ENCODE peak calls at places on chromosomes 3 and 15, in nine cellular contexts. T is mucosa of descending colon; D is RWPE1; Z is omental fat pad; H is neural crest cell; B is mesothelial cell of epicardium; G is left ventricle myocardium inferior; S is A549; U is CD4-positive, alpha-beta T cell. C is an unnamed sample.

GRCh38 chr3:71341721-71342120 is 241.8 kb downstream of the FOXP1 start:
- DNase-seq in T (no peak), Z (no peak), G (no peak), U (no peak), B (no peak), S (no peak), D (peak), H (no peak), C (peak)

GRCh38 chr3:6125520-6125919 is 735.4 kb upstream of the GRM7 start:
- DNase-seq in T (no peak), S (no peak), G (no peak), D (no peak), B (no peak), Z (no peak), U (no peak), H (no peak), C (no peak)

GRCh38 chr3:156180077-156180476 is 59.7 kb downstream of the KCNAB1 start:
- DNase-seq in B (no peak), G (no peak), T (no peak), Z (no peak), U (no peak), S (no peak), H (no peak), D (peak), C (no peak)

GRCh38 chr15:69154684-69155083 is 5.8 kb upstream of the GLCE start:
- DNase-seq in S (no peak), B (no peak), T (no peak), U (no peak), Z (no peak), H (no peak), G (no peak), D (peak), C (peak)

GRCh38 chr15:23484870-23485269 is 37.8 kb upstream of the GOLGA6L2 start:
- DNase-seq in U (no peak), S (peak), B (no peak), G (no peak), H (no peak), D (no peak), Z (no peak), T (no peak), C (no peak)

GRCh38 chr15:82963356-82964341 is 11.1 kb upstream of the HOMER2 start:
- DNase-seq in H (no peak), U (no peak), Z (no peak), G (no peak), S (no peak), D (no peak), T (no peak), B (no peak), C (no peak)

GRCh38 chr3:81218023-81218422 is 543.4 kb downstream of the GBE1 start:
- DNase-seq in G (no peak), U (no peak), B (peak), Z (no peak), T (no peak), S (peak), H (no peak), D (no peak), C (peak)

GRCh38 chr3:124448954-124449353 is 281.3 kb upstream of the UMPS start:
- DNase-seq in U (no peak), D (no peak), S (no peak), T (no peak), B (no peak), Z (no peak), H (no peak), G (no peak), C (no peak)

GRCh38 chr15:77251662-77252061 is 168.2 kb downstream of the PEAK1 start:
- DNase-seq in B (no peak), U (no peak), D (no peak), G (no peak), H (no peak), Z (no peak), S (no peak), T (no peak), C (peak)

GRCh38 chr3:43690400-43691119 is at the start of gene ABHD5:
- DNase-seq in T (peak), D (peak), U (peak), B (peak), Z (peak), S (peak), G (peak), H (peak), C (peak)
- TF ChIP-seq CTCF in T (peak), D (peak), U (peak), B (peak), Z (no peak), S (peak), G (peak), H (peak), C (peak)

GRCh38 chr3:12758025-12758830 is 831 bp downstream of the TMEM40 start:
- DNase-seq in Z (no peak), G (peak), U (no peak), B (no peak), S (no peak), T (no peak), D (peak), H (no peak), C (peak)
- TF ChIP-seq CTCF in Z (no peak), G (no peak), U (no peak), B (no peak), S (no peak), T (no peak), D (no peak), H (no peak), C (peak)

GRCh38 chr3:58237238-58237939 is at the start of gene ABHD6:
- DNase-seq in D (peak), Z (peak), G (peak), T (peak), S (peak), H (peak), U (peak), B (peak), C (peak)
- TF ChIP-seq CTCF in D (peak), Z (no peak), G (peak), T (no peak), S (peak), H (peak), U (peak), B (no peak), C (no peak)

GRCh38 chr3:180341516-180341915 is 260.4 kb upstream of the TTC14 start:
- DNase-seq in Z (no peak), G (no peak), S (no peak), H (no peak), U (no peak), D (no peak), B (no peak), T (no peak), C (no peak)

GRCh38 chr3:180335056-180335455 is 266.9 kb upstream of the TTC14 start:
- DNase-seq in Z (no peak), G (no peak), U (no peak), S (no peak), D (no peak), T (no peak), H (no peak), B (no peak), C (no peak)

DNA sequence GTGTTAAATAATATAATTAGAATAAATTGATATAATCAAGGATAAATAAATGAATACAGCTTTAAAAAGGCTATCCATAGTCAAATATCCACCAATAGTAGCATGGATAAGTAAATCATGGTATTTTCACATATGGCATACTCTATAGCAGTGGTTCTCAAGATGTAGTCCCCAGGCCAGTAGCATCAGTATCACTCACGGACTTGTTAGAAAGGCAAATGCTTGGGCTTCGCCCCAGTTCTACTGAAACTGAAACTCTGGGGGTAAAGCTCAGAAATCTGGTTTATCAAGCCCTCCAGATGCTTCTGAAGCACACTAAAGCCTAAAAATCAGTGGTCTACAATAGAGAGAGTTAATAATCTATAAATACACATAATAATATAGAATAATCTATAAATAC is 261.6 kb upstream of the TTC14 start:
- DNase-seq in D (no peak), Z (no peak), S (no peak), T (no peak), H (no peak), B (no peak), G (no peak), U (no peak), C (no peak)
- TF ChIP-seq CTCF in D (no peak), Z (no peak), S (no peak), T (no peak), H (no peak), B (no peak), G (no peak), U (no peak), C (no peak)

C was measured in HFFc6.